ENCODE peak calls at places on chromosome 3, in seven cellular contexts. One of them, this sample, is unnamed.

GRCh38 chr3:168877899-168878298 is 782.2 kb upstream of the GOLIM4 start:
- DNase-seq in SJSA1: no peak
- DNase-seq in thoracic aorta: no peak
- DNase-seq in HTR-8/SVneo: no peak
- DNase-seq in nucleus accumbens: no peak
- DNase-seq in CMK: no peak
- DNase-seq in neuronal stem cell: no peak
- DNase-seq in this sample: no peak

GRCh38 chr3:40317061-40317676 is 7.7 kb downstream of the EIF1B start:
- DNase-seq in thoracic aorta: no peak
- DNase-seq in CMK: peak
- DNase-seq in neuronal stem cell: peak
- DNase-seq in HTR-8/SVneo: peak
- DNase-seq in SJSA1: no peak
- DNase-seq in nucleus accumbens: no peak
- DNase-seq in this sample: peak

GRCh38 chr3:188567478-188568195 is 413.7 kb downstream of the LPP start:
- DNase-seq in CMK: no peak
- DNase-seq in nucleus accumbens: no peak
- DNase-seq in neuronal stem cell: no peak
- DNase-seq in thoracic aorta: no peak
- DNase-seq in HTR-8/SVneo: peak
- DNase-seq in SJSA1: no peak
- DNase-seq in this sample: no peak

GRCh38 chr3:87333393-87333892 is 57.1 kb upstream of the POU1F1 start:
- DNase-seq in SJSA1: peak
- DNase-seq in HTR-8/SVneo: peak
- DNase-seq in CMK: no peak
- DNase-seq in thoracic aorta: no peak
- DNase-seq in neuronal stem cell: no peak
- DNase-seq in nucleus accumbens: no peak
- DNase-seq in this sample: peak

GRCh38 chr3:177875786-177876476 is 660.3 kb upstream of the KCNMB2 start:
- DNase-seq in neuronal stem cell: no peak
- DNase-seq in nucleus accumbens: no peak
- DNase-seq in SJSA1: no peak
- DNase-seq in thoracic aorta: no peak
- DNase-seq in CMK: no peak
- DNase-seq in HTR-8/SVneo: no peak
- DNase-seq in this sample: no peak

GRCh38 chr3:195692361-195692700 is 28.4 kb upstream of the MUC20 start:
- DNase-seq in thoracic aorta: no peak
- DNase-seq in nucleus accumbens: no peak
- DNase-seq in neuronal stem cell: no peak
- DNase-seq in SJSA1: no peak
- DNase-seq in CMK: no peak
- DNase-seq in HTR-8/SVneo: no peak
- DNase-seq in this sample: no peak

GRCh38 chr3:51974277-51974962 is 444 bp upstream of the ABHD14A start:
- DNase-seq in CMK: no peak
- DNase-seq in SJSA1: no peak
- DNase-seq in HTR-8/SVneo: no peak
- DNase-seq in nucleus accumbens: no peak
- DNase-seq in neuronal stem cell: no peak
- DNase-seq in thoracic aorta: no peak
- DNase-seq in this sample: no peak

GRCh38 chr3:79052054-79052681 is 715.6 kb downstream of the ROBO1 start:
- DNase-seq in nucleus accumbens: no peak
- DNase-seq in neuronal stem cell: peak
- DNase-seq in SJSA1: no peak
- DNase-seq in thoracic aorta: no peak
- DNase-seq in CMK: no peak
- DNase-seq in HTR-8/SVneo: no peak
- DNase-seq in this sample: no peak

GRCh38 chr3:126154391-126155279 is 25.8 kb downstream of the ALDH1L1 start:
- DNase-seq in HTR-8/SVneo: no peak
- DNase-seq in thoracic aorta: no peak
- DNase-seq in CMK: no peak
- DNase-seq in nucleus accumbens: no peak
- DNase-seq in SJSA1: no peak
- DNase-seq in neuronal stem cell: no peak
- DNase-seq in this sample: no peak

GRCh38 chr3:882526-882925 is 210.3 kb upstream of the CNTN6 start:
- DNase-seq in neuronal stem cell: no peak
- DNase-seq in CMK: no peak
- DNase-seq in HTR-8/SVneo: no peak
- DNase-seq in nucleus accumbens: no peak
- DNase-seq in SJSA1: no peak
- DNase-seq in thoracic aorta: no peak
- DNase-seq in this sample: no peak

GRCh38 chr3:68135145-68135544 is 480.7 kb upstream of the SUCLG2 start:
- DNase-seq in SJSA1: no peak
- DNase-seq in nucleus accumbens: no peak
- DNase-seq in thoracic aorta: no peak
- DNase-seq in CMK: no peak
- DNase-seq in neuronal stem cell: no peak
- DNase-seq in HTR-8/SVneo: no peak
- DNase-seq in this sample: no peak

GRCh38 chr3:129315386-129315991 is 36.8 kb downstream of the HMCES start:
- DNase-seq in nucleus accumbens: no peak
- DNase-seq in CMK: peak
- DNase-seq in neuronal stem cell: no peak
- DNase-seq in HTR-8/SVneo: no peak
- DNase-seq in thoracic aorta: no peak
- DNase-seq in SJSA1: peak
- DNase-seq in this sample: no peak

GRCh38 chr3:51224283-51224682 is 160.8 kb upstream of the MANF start:
- DNase-seq in neuronal stem cell: no peak
- DNase-seq in SJSA1: no peak
- DNase-seq in HTR-8/SVneo: no peak
- DNase-seq in CMK: no peak
- DNase-seq in thoracic aorta: no peak
- DNase-seq in nucleus accumbens: no peak
- DNase-seq in this sample: no peak

GRCh38 chr3:101381809-101382208 is 61.4 kb upstream of the IMPG2 start:
- DNase-seq in neuronal stem cell: peak
- DNase-seq in CMK: no peak
- DNase-seq in SJSA1: peak
- DNase-seq in nucleus accumbens: no peak
- DNase-seq in HTR-8/SVneo: peak
- DNase-seq in thoracic aorta: no peak
- DNase-seq in this sample: no peak

GRCh38 chr3:143979813-143980212 is 8.2 kb downstream of the DIPK2A start:
- DNase-seq in nucleus accumbens: no peak
- DNase-seq in CMK: no peak
- DNase-seq in HTR-8/SVneo: no peak
- DNase-seq in SJSA1: no peak
- DNase-seq in thoracic aorta: no peak
- DNase-seq in neuronal stem cell: no peak
- DNase-seq in this sample: no peak

GRCh38 chr3:36669763-36670162 is 94.6 kb downstream of the DCLK3 start:
- DNase-seq in CMK: no peak
- DNase-seq in nucleus accumbens: no peak
- DNase-seq in SJSA1: no peak
- DNase-seq in HTR-8/SVneo: no peak
- DNase-seq in neuronal stem cell: no peak
- DNase-seq in thoracic aorta: no peak
- DNase-seq in this sample: no peak

GRCh38 chr3:13171704-13172643 is 98.7 kb upstream of the IQSEC1 start:
- DNase-seq in HTR-8/SVneo: no peak
- DNase-seq in nucleus accumbens: no peak
- DNase-seq in SJSA1: no peak
- DNase-seq in thoracic aorta: no peak
- DNase-seq in CMK: no peak
- DNase-seq in neuronal stem cell: no peak
- DNase-seq in this sample: no peak

GRCh38 chr3:135982922-135983581 is 17.5 kb downstream of the PPP2R3A start:
- DNase-seq in neuronal stem cell: no peak
- DNase-seq in HTR-8/SVneo: peak
- DNase-seq in thoracic aorta: no peak
- DNase-seq in SJSA1: no peak
- DNase-seq in nucleus accumbens: no peak
- DNase-seq in CMK: no peak
- DNase-seq in this sample: no peak

GRCh38 chr3:177512945-177513671 is 315.8 kb upstream of the TBL1XR1 start:
- DNase-seq in CMK: no peak
- DNase-seq in thoracic aorta: no peak
- DNase-seq in SJSA1: no peak
- DNase-seq in HTR-8/SVneo: no peak
- DNase-seq in neuronal stem cell: no peak
- DNase-seq in nucleus accumbens: no peak
- DNase-seq in this sample: no peak

GRCh38 chr3:64022451-64023186 is 675 bp downstream of the PSMD6 start:
- DNase-seq in HTR-8/SVneo: no peak
- DNase-seq in nucleus accumbens: no peak
- DNase-seq in CMK: no peak
- DNase-seq in SJSA1: no peak
- DNase-seq in neuronal stem cell: no peak
- DNase-seq in thoracic aorta: no peak
- DNase-seq in this sample: no peak